ENCODE peak calls at places on chromosome 14, in eight cellular contexts. R is kidney epithelial cell, Y is uterus, A is neural progenitor cell, S is psoas muscle, N is nephron progenitor cell, L is epithelial cell of esophagus, J is spleen. P is an unnamed sample.

GRCh38 chr14:52949711-52950409 is 990 bp downstream of the FERMT2 start:
- DNase-seq in R (no peak), Y (peak), A (peak), S (no peak), N (no peak), L (peak), J (no peak), P (no peak)

GRCh38 chr14:104795468-104795780 is at the start of gene AKT1:
- DNase-seq in R (no peak), Y (no peak), A (peak), S (no peak), N (no peak), L (no peak), J (no peak), P (no peak)

GRCh38 chr14:105021656-105022275 is 883 bp upstream of the CDCA4 start:
- DNase-seq in R (no peak), Y (peak), A (peak), S (no peak), N (peak), L (peak), J (peak), P (no peak)

GRCh38 chr14:68141531-68142088 is 322.0 kb downstream of the RAD51B start:
- DNase-seq in R (no peak), Y (no peak), A (no peak), S (no peak), N (no peak), L (peak), J (no peak), P (no peak)

GRCh38 chr14:64693766-64694165 is 10.5 kb upstream of the PLEKHG3 start:
- DNase-seq in R (no peak), Y (peak), A (no peak), S (no peak), N (no peak), L (no peak), J (no peak), P (no peak)

GRCh38 chr14:103832046-103832445 is 15.3 kb downstream of the PPP1R13B start:
- DNase-seq in R (no peak), Y (no peak), A (no peak), S (no peak), N (no peak), L (no peak), J (no peak), P (no peak)

GRCh38 chr14:88551094-88551870 is 3.5 kb downstream of the PTPN21 start:
- DNase-seq in R (no peak), Y (peak), A (peak), S (peak), N (peak), L (peak), J (peak), P (no peak)

GRCh38 chr14:49768301-49769121 is 558 bp downstream of the KLHDC2 start:
- DNase-seq in R (no peak), Y (peak), A (peak), S (peak), N (peak), L (peak), J (peak), P (peak)

GRCh38 chr14:96735509-96735908 is 61.7 kb upstream of the VRK1 start:
- DNase-seq in R (no peak), Y (no peak), A (no peak), S (no peak), N (no peak), L (no peak), J (no peak), P (no peak)

GRCh38 chr14:34023824-34024767 is 73.2 kb upstream of the EGLN3 start:
- DNase-seq in R (no peak), Y (no peak), A (no peak), S (no peak), N (no peak), L (peak), J (no peak), P (no peak)

GRCh38 chr14:69079188-69079742 is 73.7 kb downstream of the DCAF5 start:
- DNase-seq in R (peak), Y (no peak), A (no peak), S (no peak), N (no peak), L (peak), J (no peak), P (no peak)

GRCh38 chr14:91305650-91306431 is 61.3 kb upstream of the GPR68 start:
- DNase-seq in R (no peak), Y (no peak), A (no peak), S (no peak), N (no peak), L (no peak), J (peak), P (no peak)

GRCh38 chr14:32897724-32898064 is 41.0 kb upstream of the NPAS3 start:
- DNase-seq in R (no peak), Y (no peak), A (no peak), S (no peak), N (no peak), L (no peak), J (no peak), P (no peak)

GRCh38 chr14:90137807-90138206 is 76.0 kb downstream of the KCNK13 start:
- DNase-seq in R (no peak), Y (no peak), A (no peak), S (no peak), N (no peak), L (no peak), J (no peak), P (no peak)

GRCh38 chr14:76958975-76959710 is 69.4 kb downstream of the IRF2BPL start:
- DNase-seq in R (peak), Y (peak), A (no peak), S (no peak), N (no peak), L (peak), J (no peak), P (no peak)

GRCh38 chr14:102363182-102363952 is 626 bp downstream of the TECPR2 start:
- DNase-seq in R (no peak), Y (no peak), A (peak), S (peak), N (no peak), L (peak), J (no peak), P (peak)

GRCh38 chr14:26377150-26377549 is 220.7 kb downstream of the NOVA1 start:
- DNase-seq in R (no peak), Y (no peak), A (no peak), S (no peak), N (no peak), L (peak), J (no peak), P (no peak)

GRCh38 chr14:95248422-95248821 is 71.3 kb downstream of the CLMN start:
- DNase-seq in R (no peak), Y (no peak), A (no peak), S (no peak), N (no peak), L (no peak), J (peak), P (no peak)

GRCh38 chr14:79836577-79836976 is 374.7 kb downstream of the DIO2 start:
- DNase-seq in R (no peak), Y (no peak), A (no peak), S (no peak), N (no peak), L (no peak), J (no peak), P (no peak)

GRCh38 chr14:31930493-31931225 is 146.4 kb upstream of the ARHGAP5 start:
- DNase-seq in R (peak), Y (no peak), A (no peak), S (no peak), N (no peak), L (peak), J (no peak), P (no peak)

GRCh38 chr14:22915886-22916521 is 2.9 kb downstream of the RBM23 start:
- DNase-seq in R (no peak), Y (no peak), A (no peak), S (no peak), N (no peak), L (peak), J (no peak), P (no peak)

GRCh38 chr14:103207038-103207403 is 83.8 kb downstream of the TNFAIP2 start:
- DNase-seq in R (no peak), Y (peak), A (peak), S (peak), N (peak), L (no peak), J (no peak), P (peak)

GRCh38 chr14:61280526-61281185 is 482 bp downstream of the TMEM30B start:
- DNase-seq in R (no peak), Y (peak), A (peak), S (peak), N (peak), L (peak), J (peak), P (no peak)

GRCh38 chr14:101474563-101475467 is 86.5 kb upstream of the DIO3 start:
- DNase-seq in R (no peak), Y (peak), A (no peak), S (no peak), N (no peak), L (no peak), J (peak), P (peak)

GRCh38 chr14:64928239-64929002 is 14.1 kb downstream of the GPX2 start:
- DNase-seq in R (no peak), Y (no peak), A (no peak), S (no peak), N (no peak), L (no peak), J (no peak), P (no peak)

GRCh38 chr14:55123101-55123500 is 6.0 kb upstream of the LGALS3 start:
- DNase-seq in R (peak), Y (peak), A (no peak), S (no peak), N (no peak), L (peak), J (no peak), P (no peak)

GRCh38 chr14:85917631-85918030 is 387.7 kb downstream of the FLRT2 start:
- DNase-seq in R (no peak), Y (no peak), A (no peak), S (no peak), N (no peak), L (no peak), J (no peak), P (no peak)

GRCh38 chr14:41022932-41023331 is 583.7 kb upstream of the LRFN5 start:
- DNase-seq in R (peak), Y (no peak), A (no peak), S (no peak), N (no peak), L (peak), J (no peak), P (no peak)

GRCh38 chr14:58666737-58667136 is 29.0 kb downstream of the DACT1 start:
- DNase-seq in R (no peak), Y (no peak), A (no peak), S (no peak), N (no peak), L (no peak), J (no peak), P (no peak)

GRCh38 chr14:75711134-75711795 is 50.2 kb downstream of the TTLL5 start:
- DNase-seq in R (no peak), Y (peak), A (peak), S (no peak), N (peak), L (peak), J (no peak), P (no peak)

GRCh38 chr14:70641548-70642312 is at the start of gene TTC9:
- DNase-seq in R (no peak), Y (no peak), A (peak), S (peak), N (peak), L (no peak), J (peak), P (no peak)

GRCh38 chr14:95541932-95542554 is 7.2 kb downstream of the GLRX5 start:
- DNase-seq in R (no peak), Y (no peak), A (no peak), S (no peak), N (no peak), L (no peak), J (no peak), P (no peak)

GRCh38 chr14:73203527-73203926 is 33.8 kb upstream of the PAPLN start:
- DNase-seq in R (no peak), Y (no peak), A (no peak), S (no peak), N (no peak), L (no peak), J (no peak), P (no peak)

GRCh38 chr14:65156568-65157366 is 54.5 kb upstream of the MAX start:
- DNase-seq in R (no peak), Y (peak), A (no peak), S (peak), N (peak), L (peak), J (peak), P (no peak)

GRCh38 chr14:43729149-43729548 is 777.9 kb downstream of the FSCB start:
- DNase-seq in R (no peak), Y (no peak), A (peak), S (no peak), N (no peak), L (peak), J (no peak), P (no peak)

GRCh38 chr14:21846227-21846885 is 172.7 kb upstream of the OR4E1 start:
- DNase-seq in R (no peak), Y (no peak), A (peak), S (no peak), N (peak), L (peak), J (peak), P (no peak)
- TF ChIP-seq CTCF in R (peak), Y (no peak), A (peak), S (peak), N (peak), L (peak), J (no peak), P (no peak)

GRCh38 chr14:74493343-74494261 is at the start of gene ISCA2:
- DNase-seq in R (peak), Y (peak), A (peak), S (peak), N (peak), L (peak), J (peak), P (peak)

GRCh38 chr14:74488788-74489397 is 4.2 kb downstream of the NPC2 start:
- DNase-seq in R (peak), Y (no peak), A (no peak), S (no peak), N (no peak), L (peak), J (no peak), P (no peak)

GRCh38 chr14:74495356-74495755 is 1.8 kb downstream of the ISCA2 start:
- DNase-seq in R (no peak), Y (no peak), A (no peak), S (no peak), N (no peak), L (no peak), J (no peak), P (no peak)

GRCh38 chr14:74492413-74493342 is at the start of gene NPC2:
- DNase-seq in R (no peak), Y (no peak), A (no peak), S (no peak), N (no peak), L (no peak), J (no peak), P (peak)

GRCh38 chr14:74491952-74492351 is 1.2 kb downstream of the NPC2 start:
- DNase-seq in R (no peak), Y (no peak), A (peak), S (no peak), N (no peak), L (peak), J (no peak), P (no peak)
- TF ChIP-seq CTCF in R (no peak), Y (no peak), A (peak), S (peak), N (peak), L (peak), J (no peak), P (no peak)

DNA sequence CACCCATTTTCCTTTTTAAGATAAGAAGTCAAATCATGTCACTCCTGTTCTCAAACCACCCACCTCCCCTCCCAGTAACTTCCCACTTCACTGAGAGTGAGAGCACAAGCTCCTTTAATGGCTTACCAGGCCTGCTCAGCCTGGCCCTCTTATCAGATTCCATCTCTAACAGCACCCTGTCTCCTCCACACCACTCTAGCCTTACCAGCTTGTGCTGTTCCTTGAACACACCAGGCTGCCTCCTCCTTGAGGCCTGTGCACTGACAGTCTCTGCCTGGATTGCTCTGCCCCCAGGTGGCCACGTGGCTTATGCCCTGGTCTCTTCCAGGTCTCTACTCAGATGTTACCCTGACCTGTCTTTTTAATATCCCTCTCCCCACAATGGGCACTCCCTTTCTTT is 40.1 kb upstream of the EVL start:
- DNase-seq in R (no peak), Y (no peak), A (peak), S (no peak), N (no peak), L (peak), J (no peak), P (no peak)
- TF ChIP-seq CTCF in R (peak), Y (no peak), A (peak), S (peak), N (peak), L (peak), J (no peak), P (no peak)

GRCh38 chr14:92360666-92361370 is 37.9 kb downstream of the SLC24A4 start:
- DNase-seq in R (no peak), Y (no peak), A (no peak), S (no peak), N (no peak), L (no peak), J (no peak), P (no peak)

GRCh38 chr14:92368001-92368400 is 45.0 kb downstream of the SLC24A4 start:
- DNase-seq in R (no peak), Y (no peak), A (no peak), S (no peak), N (no peak), L (peak), J (no peak), P (no peak)

GRCh38 chr14:92366237-92366636 is 43.3 kb downstream of the SLC24A4 start:
- DNase-seq in R (no peak), Y (no peak), A (no peak), S (no peak), N (no peak), L (no peak), J (no peak), P (no peak)

GRCh38 chr14:92362781-92363235 is 39.8 kb downstream of the SLC24A4 start:
- DNase-seq in R (peak), Y (no peak), A (no peak), S (no peak), N (no peak), L (no peak), J (no peak), P (peak)
- TF ChIP-seq CTCF in R (no peak), Y (no peak), A (no peak), S (no peak), N (no peak), L (no peak), J (no peak), P (no peak)

GRCh38 chr14:99333214-99333613 is 61.2 kb upstream of the BCL11B start:
- DNase-seq in R (no peak), Y (no peak), A (no peak), S (no peak), N (no peak), L (no peak), J (peak), P (no peak)
- TF ChIP-seq CTCF in R (no peak), Y (no peak), A (no peak), S (no peak), N (no peak), L (no peak), J (no peak), P (no peak)

P was measured in omental fat pad.